ENCODE peak calls at places on chromosomes 7 and 10, in four cellular contexts. V is HCT116, Z is K562, T is GM12878. B is an unnamed sample.

GRCh38 chr7:33250421-33250827 is 121.1 kb downstream of the BBS9 start:
- DNase-seq in V (no peak), Z (no peak), T (no peak), B (no peak)

GRCh38 chr10:76353124-76353851 is 921.9 kb downstream of the LRMDA start:
- DNase-seq in V (no peak), Z (no peak), T (no peak), B (no peak)

GRCh38 chr10:70602665-70603438 is at the start of gene PRF1:
- DNase-seq in V (no peak), Z (peak), T (no peak), B (peak)

GRCh38 chr10:96625173-96625572 is 38.4 kb upstream of the TM9SF3 start:
- DNase-seq in V (no peak), Z (no peak), T (no peak), B (no peak)

GRCh38 chr7:50324113-50324512 is 19.6 kb downstream of the IKZF1 start:
- DNase-seq in V (no peak), Z (no peak), T (no peak), B (no peak)

GRCh38 chr10:72375585-72375984 is 20.9 kb upstream of the DNAJB12 start:
- DNase-seq in V (no peak), Z (peak), T (no peak), B (peak)

GRCh38 chr7:34315032-34315431 is 343.0 kb upstream of the NPSR1 start:
- DNase-seq in V (no peak), Z (no peak), T (no peak), B (no peak)

GRCh38 chr7:95527776-95528250 is 42.1 kb downstream of the ASB4 start:
- DNase-seq in V (no peak), Z (no peak), T (no peak), B (no peak)

GRCh38 chr10:44311563-44311905 is 73.4 kb downstream of the CXCL12 start:
- DNase-seq in V (no peak), Z (no peak), T (no peak), B (no peak)

GRCh38 chr7:140646931-140647647 is 6.5 kb upstream of the DENND2A start:
- DNase-seq in V (peak), Z (peak), T (no peak), B (peak)

GRCh38 chr10:87761892-87762291 is 56.1 kb downstream of the ATAD1 start:
- DNase-seq in V (peak), Z (peak), T (no peak), B (peak)

GRCh38 chr7:127776776-127777390 is 124.9 kb downstream of the SND1 start:
- DNase-seq in V (no peak), Z (no peak), T (no peak), B (no peak)

GRCh38 chr10:122786269-122786668 is 59.4 kb downstream of the CUZD1 start:
- DNase-seq in V (no peak), Z (peak), T (no peak), B (peak)

GRCh38 chr10:89337493-89337892 is 9.7 kb downstream of the IFIT3 start:
- DNase-seq in V (peak), Z (peak), T (peak), B (no peak)

GRCh38 chr10:68156373-68157185 is 47.3 kb downstream of the MYPN start:
- DNase-seq in V (peak), Z (peak), T (no peak), B (peak)

GRCh38 chr10:96857613-96858012 is 25.5 kb downstream of the LCOR start:
- DNase-seq in V (no peak), Z (peak), T (no peak), B (no peak)

GRCh38 chr10:119211176-119211575 is 3.8 kb downstream of the GRK5 start:
- DNase-seq in V (no peak), Z (no peak), T (no peak), B (no peak)

GRCh38 chr7:114818501-114818900 is 103.4 kb upstream of the MDFIC start:
- DNase-seq in V (peak), Z (no peak), T (no peak), B (no peak)

GRCh38 chr10:125866421-125867029 is 14.6 kb downstream of the DHX32 start:
- DNase-seq in V (no peak), Z (no peak), T (no peak), B (no peak)

GRCh38 chr10:6321880-6322279 is 119.1 kb downstream of the PFKFB3 start:
- DNase-seq in V (peak), Z (no peak), T (no peak), B (no peak)

GRCh38 chr10:33900591-33900990 is 566.1 kb upstream of the NRP1 start:
- DNase-seq in V (no peak), Z (no peak), T (no peak), B (no peak)

DNA sequence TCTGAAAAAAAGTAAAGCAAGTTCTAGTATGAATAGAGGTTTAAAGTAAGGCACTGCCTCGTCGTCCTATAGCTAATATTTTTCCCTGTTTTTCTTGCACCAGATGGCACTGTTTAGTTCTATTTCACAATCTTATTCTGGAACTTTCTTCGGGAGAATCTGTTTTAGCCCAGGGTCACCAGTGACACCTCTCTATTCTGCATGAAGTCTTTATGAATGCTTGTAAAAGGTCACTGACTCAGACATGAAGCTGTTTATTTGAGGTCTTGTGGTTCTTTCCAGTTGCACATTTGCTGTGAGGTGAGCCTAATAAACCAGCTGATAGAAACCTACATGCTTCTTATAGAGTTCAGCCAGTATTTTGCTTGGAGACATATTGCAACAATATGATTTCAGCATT is 444.3 kb downstream of the AUTS2 start:
- DNase-seq in V (no peak), Z (no peak), T (no peak), B (no peak)
- TF ChIP-seq JUND in V (no peak), Z (no peak), T (no peak), B (no peak)

GRCh38 chr10:78177013-78177370 is 143.3 kb downstream of the RPS24 start:
- DNase-seq in V (no peak), Z (no peak), T (no peak), B (no peak)
- TF ChIP-seq JUND in V (no peak), Z (no peak), T (no peak), B (no peak)

DNA sequence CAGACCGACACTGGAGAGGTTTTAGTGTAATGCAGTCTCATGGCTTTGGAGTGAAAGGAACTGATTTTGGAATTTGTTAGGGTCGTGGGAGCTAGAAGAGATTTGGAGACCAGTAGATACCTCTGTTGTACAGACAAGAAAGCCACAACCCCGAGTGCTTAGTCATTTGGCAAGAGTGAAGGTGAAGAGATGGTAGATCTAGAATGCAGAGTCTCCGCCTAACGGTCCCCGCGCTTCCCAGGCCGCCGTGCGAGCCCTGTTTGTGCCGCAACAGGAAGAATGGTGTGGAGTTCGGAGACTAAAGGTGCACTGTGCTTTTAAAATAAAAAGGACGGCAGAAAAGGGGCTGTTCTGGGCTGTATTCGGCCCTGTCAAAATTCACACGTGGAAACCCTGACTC is 186.7 kb downstream of the ADARB2 start:
- DNase-seq in V (no peak), Z (no peak), T (no peak), B (no peak)
- TF ChIP-seq JUND in V (no peak), Z (no peak), T (no peak), B (no peak)

GRCh38 chr10:111646021-111646420 is 537.5 kb downstream of the GPAM start:
- DNase-seq in V (no peak), Z (no peak), T (no peak), B (no peak)

GRCh38 chr10:111650088-111650487 is 533.5 kb downstream of the GPAM start:
- DNase-seq in V (no peak), Z (no peak), T (no peak), B (no peak)

DNA sequence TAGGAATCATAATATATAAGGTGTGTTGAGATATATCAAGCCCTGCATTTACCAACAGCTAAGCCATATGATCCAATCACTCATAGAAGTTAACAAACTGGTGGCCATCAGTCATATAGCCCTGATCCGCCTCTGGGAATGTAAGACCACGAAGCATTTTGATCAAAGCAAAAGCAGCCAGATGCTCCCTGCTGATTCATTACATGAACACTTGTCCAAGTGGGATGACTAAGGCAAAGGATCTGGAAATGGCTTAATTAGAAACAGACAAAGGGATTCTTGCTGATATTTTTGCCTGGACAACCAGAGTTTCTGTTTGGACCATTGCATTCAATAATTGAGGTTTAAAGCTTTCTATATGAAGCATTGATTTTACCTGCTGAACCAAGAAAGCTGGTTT is 535.5 kb downstream of the GPAM start:
- DNase-seq in V (no peak), Z (no peak), T (no peak), B (no peak)
- TF ChIP-seq JUND in V (no peak), Z (no peak), T (no peak), B (no peak)

DNA sequence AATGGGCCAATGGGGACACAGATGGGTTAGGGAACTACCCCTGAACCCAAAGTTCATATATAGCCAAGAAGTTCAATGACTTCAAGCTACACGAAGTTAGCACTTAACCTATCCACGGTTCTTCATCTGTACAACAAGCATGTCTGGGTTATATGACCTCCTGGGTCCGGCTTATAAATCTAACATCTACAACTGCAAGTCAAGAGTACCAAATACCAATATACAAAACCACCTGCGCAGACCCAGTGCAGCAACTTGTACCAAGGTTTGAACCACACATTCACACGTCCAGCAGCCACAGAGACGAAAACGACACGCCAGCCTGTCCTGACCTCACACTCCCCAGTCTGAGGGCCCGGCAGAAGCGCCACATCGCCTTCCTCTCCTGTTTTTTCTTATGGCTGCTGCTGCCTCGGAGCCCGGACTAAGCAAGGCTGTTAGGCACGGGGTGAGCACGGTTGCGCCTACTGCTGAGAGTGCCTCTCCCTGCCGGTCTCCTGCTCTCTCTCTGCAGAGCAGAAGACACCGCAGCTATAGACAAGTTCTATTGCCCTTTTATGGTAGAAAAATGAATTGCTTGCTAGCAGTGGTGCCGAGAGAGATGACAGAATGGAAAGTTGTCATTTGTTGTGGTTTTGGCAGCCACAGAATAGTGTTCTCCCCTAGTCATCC is 86.3 kb downstream of the RNF216 start:
- DNase-seq in V (no peak), Z (no peak), T (peak), B (no peak)
- TF ChIP-seq JUND in V (no peak), Z (no peak), T (peak), B (no peak)

GRCh38 chr7:78146546-78146945 is 348.0 kb downstream of the PHTF2 start:
- DNase-seq in V (no peak), Z (no peak), T (no peak), B (no peak)

GRCh38 chr7:78149787-78150186 is 351.2 kb downstream of the PHTF2 start:
- DNase-seq in V (no peak), Z (no peak), T (no peak), B (no peak)

GRCh38 chr7:78143661-78144060 is 345.1 kb downstream of the PHTF2 start:
- DNase-seq in V (no peak), Z (no peak), T (no peak), B (no peak)

GRCh38 chr7:78151229-78151628 is 352.7 kb downstream of the PHTF2 start:
- DNase-seq in V (no peak), Z (no peak), T (no peak), B (no peak)

GRCh38 chr7:78148166-78148894 is 349.8 kb downstream of the PHTF2 start:
- DNase-seq in V (no peak), Z (no peak), T (no peak), B (peak)
- TF ChIP-seq JUND in V (no peak), Z (no peak), T (no peak), B (no peak)

GRCh38 chr7:90384433-90384832 is 18.8 kb upstream of the CLDN12 start:
- DNase-seq in V (no peak), Z (no peak), T (no peak), B (no peak)

GRCh38 chr7:90387470-90388240 is 15.6 kb upstream of the CLDN12 start:
- DNase-seq in V (no peak), Z (no peak), T (no peak), B (no peak)

GRCh38 chr7:90383879-90384278 is 19.4 kb upstream of the CLDN12 start:
- DNase-seq in V (no peak), Z (no peak), T (no peak), B (no peak)

GRCh38 chr7:90383422-90383821 is 19.8 kb upstream of the CLDN12 start:
- DNase-seq in V (no peak), Z (no peak), T (no peak), B (no peak)
- TF ChIP-seq JUND in V (no peak), Z (no peak), T (no peak), B (no peak)

DNA sequence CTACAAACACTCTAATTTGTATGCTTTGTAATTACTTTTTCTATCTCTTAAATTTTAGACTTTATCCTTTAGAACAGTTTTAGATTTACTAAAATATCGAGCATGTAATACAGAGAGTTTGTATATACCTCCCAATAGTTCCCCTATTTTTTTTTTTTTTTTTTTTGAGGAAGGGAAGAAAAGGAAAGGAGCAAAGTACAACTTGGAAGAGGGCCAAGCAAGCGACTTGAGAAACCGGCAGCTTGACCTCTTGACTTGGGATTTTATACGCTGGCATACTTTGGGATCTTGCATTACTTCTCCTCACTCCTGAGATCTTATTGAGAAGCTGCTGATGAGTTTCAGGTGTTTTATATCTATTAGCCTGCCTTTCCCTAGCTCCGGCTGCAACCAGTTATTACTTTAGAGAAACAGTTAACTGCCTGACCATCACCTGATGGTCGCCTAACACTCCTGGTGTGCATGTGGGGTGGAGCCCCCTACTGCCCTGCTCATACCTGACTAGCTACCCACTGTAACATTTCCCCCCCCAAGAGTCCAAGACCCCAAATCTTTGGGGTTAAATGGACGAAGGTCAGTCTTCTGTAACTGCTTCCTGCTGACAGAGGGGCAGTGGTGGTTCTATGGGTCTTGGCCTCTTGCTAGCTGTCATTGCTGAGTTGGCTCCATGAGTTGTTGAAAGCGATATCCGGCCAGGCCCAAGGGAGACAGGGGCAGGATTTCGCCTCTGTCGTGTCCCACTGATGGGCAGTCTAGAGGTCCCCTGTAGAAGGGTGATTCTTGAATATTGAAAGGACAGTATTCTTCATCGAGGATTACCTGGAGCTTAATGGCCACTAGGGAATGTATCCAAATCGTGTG is 28.5 kb downstream of the MKLN1 start:
- DNase-seq in V (no peak), Z (peak), T (no peak), B (no peak)
- TF ChIP-seq JUND in V (no peak), Z (no peak), T (no peak), B (no peak)

DNA sequence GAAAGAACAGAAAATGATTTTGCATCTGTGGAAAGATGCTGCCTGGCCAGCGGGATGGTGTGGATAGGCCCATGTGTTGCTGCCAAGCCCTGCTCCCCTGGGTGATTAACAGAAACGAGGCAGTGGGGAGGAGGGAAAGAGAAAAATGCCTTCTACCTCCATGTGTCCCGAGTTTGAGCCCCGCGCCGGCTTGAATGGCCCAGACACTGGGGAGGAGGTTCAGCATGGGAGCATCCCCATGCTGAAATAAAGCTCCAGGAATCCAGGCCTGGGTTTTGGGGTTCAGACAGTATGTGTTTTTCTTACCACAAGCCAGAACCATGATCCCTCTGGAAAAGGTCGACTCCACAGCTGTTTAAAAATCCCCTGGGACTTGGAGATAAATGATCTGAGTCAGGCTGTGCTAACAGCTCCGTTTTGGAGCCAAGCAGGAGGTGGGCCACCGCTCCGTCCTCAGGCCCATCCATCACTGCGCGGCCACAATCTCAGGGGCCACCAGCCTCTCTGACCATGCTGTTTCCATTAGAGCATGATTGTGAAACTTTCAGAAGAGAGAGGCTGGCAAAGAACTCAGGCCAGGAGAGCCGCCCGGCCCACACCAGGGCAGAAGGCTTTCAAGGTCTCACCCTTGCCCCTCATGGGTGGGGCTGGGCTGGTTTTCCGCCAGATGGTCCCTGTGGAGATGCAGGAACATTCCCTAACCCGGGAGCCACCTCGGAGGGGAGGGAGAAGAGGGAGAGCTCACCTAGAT is 299.7 kb downstream of the ZEB1 start:
- DNase-seq in V (no peak), Z (no peak), T (no peak), B (no peak)
- TF ChIP-seq JUND in V (no peak), Z (no peak), T (no peak), B (no peak)

B was measured in HepG2.